ENCODE peak calls at places on chromosome 15, in eight cellular contexts. V, P, Z, L, A, G, B and I are unnamed samples.

GRCh38 chr15:62326460-62327011 is 161.5 kb upstream of the C2CD4B start:
- DNase-seq in Z (no peak), G (no peak), P (no peak), L (no peak), V (no peak), A (no peak), B (no peak), I (no peak)

GRCh38 chr15:99406120-99406519 is 154.8 kb downstream of the LRRC28 start:
- DNase-seq in Z (no peak), G (no peak), B (peak), P (no peak), V (no peak), L (no peak), A (no peak), I (no peak)

GRCh38 chr15:32704343-32705076 is 13.3 kb upstream of the GREM1 start:
- DNase-seq in A (no peak), Z (no peak), V (no peak), G (peak), P (no peak), L (peak), B (no peak), I (no peak)

GRCh38 chr15:75171408-75171807 is 30.3 kb upstream of the C15orf39 start:
- DNase-seq in P (no peak), Z (no peak), G (peak), V (no peak), B (peak), A (no peak), L (peak), I (no peak)

GRCh38 chr15:41629883-41630282 is 30.3 kb upstream of the MGA start:
- DNase-seq in G (no peak), V (no peak), P (peak), Z (no peak), B (no peak), A (no peak), L (no peak), I (no peak)

GRCh38 chr15:92637621-92638020 is 18.0 kb downstream of the FAM174B start:
- DNase-seq in G (no peak), B (peak), A (no peak), Z (no peak), P (no peak), V (no peak), L (no peak), I (no peak)

GRCh38 chr15:64773606-64774555 is 1.5 kb downstream of the RBPMS2 start:
- DNase-seq in A (no peak), G (no peak), P (no peak), B (no peak), L (no peak), V (peak), Z (no peak), I (no peak)

GRCh38 chr15:36645106-36645505 is 65.7 kb downstream of the CDIN1 start:
- DNase-seq in Z (no peak), G (peak), L (no peak), A (no peak), B (no peak), P (no peak), V (no peak), I (no peak)

GRCh38 chr15:93035953-93036810 is 52.8 kb downstream of the RGMA start:
- DNase-seq in B (peak), G (peak), P (peak), Z (no peak), L (no peak), A (no peak), V (peak), I (peak)

GRCh38 chr15:73200339-73200738 is 148.1 kb downstream of the NEO1 start:
- DNase-seq in P (no peak), L (no peak), A (no peak), Z (no peak), G (no peak), V (no peak), B (no peak), I (no peak)

GRCh38 chr15:66154581-66154980 is 99.0 kb downstream of the MEGF11 start:
- DNase-seq in P (no peak), V (no peak), G (no peak), Z (no peak), L (no peak), B (no peak), A (no peak), I (no peak)

GRCh38 chr15:36356511-36356910 is 222.9 kb upstream of the CDIN1 start:
- DNase-seq in A (no peak), V (no peak), G (peak), P (no peak), L (no peak), B (no peak), Z (no peak), I (no peak)

GRCh38 chr15:50418041-50418583 is 6.1 kb upstream of the USP8 start:
- DNase-seq in L (no peak), V (no peak), Z (no peak), A (no peak), B (no peak), P (no peak), G (no peak), I (no peak)

GRCh38 chr15:78418239-78418638 is 19.8 kb upstream of the IREB2 start:
- DNase-seq in A (no peak), V (no peak), G (no peak), Z (no peak), L (no peak), P (no peak), B (peak), I (no peak)

GRCh38 chr15:74783072-74783807 is 1.4 kb downstream of the CSK start:
- DNase-seq in Z (no peak), V (no peak), L (no peak), B (no peak), G (no peak), P (no peak), A (no peak), I (no peak)

GRCh38 chr15:28094732-28095521 is 4.2 kb downstream of the OCA2 start:
- DNase-seq in P (peak), Z (no peak), L (no peak), V (peak), B (peak), G (no peak), A (no peak), I (no peak)

GRCh38 chr15:66578286-66578875 is 12.6 kb upstream of the LCTL start:
- DNase-seq in L (peak), Z (no peak), P (no peak), A (no peak), G (peak), V (no peak), B (no peak), I (peak)

GRCh38 chr15:65981837-65982696 is 112.8 kb downstream of the RAB11A start:
- DNase-seq in L (no peak), B (peak), P (peak), V (peak), A (peak), Z (no peak), G (no peak), I (peak)

GRCh38 chr15:84992157-84992940 is 10.7 kb downstream of the PDE8A start:
- DNase-seq in G (peak), A (no peak), P (no peak), B (no peak), L (no peak), Z (no peak), V (no peak), I (no peak)

GRCh38 chr15:73727330-73728018 is 25.7 kb downstream of the INSYN1 start:
- DNase-seq in A (no peak), P (no peak), L (no peak), B (no peak), G (peak), V (peak), Z (no peak), I (no peak)

GRCh38 chr15:92663250-92663951 is 7.8 kb upstream of the FAM174B start:
- DNase-seq in B (no peak), P (no peak), Z (no peak), G (no peak), V (no peak), A (no peak), L (no peak), I (no peak)

GRCh38 chr15:43518073-43518761 is 809 bp downstream of the MAP1A start:
- DNase-seq in Z (no peak), B (peak), P (peak), A (no peak), V (peak), G (peak), L (no peak), I (peak)

GRCh38 chr15:63764124-63764827 is 69.5 kb downstream of the HERC1 start:
- DNase-seq in A (no peak), L (no peak), B (no peak), V (no peak), G (no peak), P (peak), Z (no peak), I (no peak)

GRCh38 chr15:75785771-75786563 is 57.3 kb upstream of the UBE2Q2 start:
- DNase-seq in G (no peak), P (peak), B (no peak), A (no peak), V (peak), L (no peak), Z (no peak), I (no peak)

DNA sequence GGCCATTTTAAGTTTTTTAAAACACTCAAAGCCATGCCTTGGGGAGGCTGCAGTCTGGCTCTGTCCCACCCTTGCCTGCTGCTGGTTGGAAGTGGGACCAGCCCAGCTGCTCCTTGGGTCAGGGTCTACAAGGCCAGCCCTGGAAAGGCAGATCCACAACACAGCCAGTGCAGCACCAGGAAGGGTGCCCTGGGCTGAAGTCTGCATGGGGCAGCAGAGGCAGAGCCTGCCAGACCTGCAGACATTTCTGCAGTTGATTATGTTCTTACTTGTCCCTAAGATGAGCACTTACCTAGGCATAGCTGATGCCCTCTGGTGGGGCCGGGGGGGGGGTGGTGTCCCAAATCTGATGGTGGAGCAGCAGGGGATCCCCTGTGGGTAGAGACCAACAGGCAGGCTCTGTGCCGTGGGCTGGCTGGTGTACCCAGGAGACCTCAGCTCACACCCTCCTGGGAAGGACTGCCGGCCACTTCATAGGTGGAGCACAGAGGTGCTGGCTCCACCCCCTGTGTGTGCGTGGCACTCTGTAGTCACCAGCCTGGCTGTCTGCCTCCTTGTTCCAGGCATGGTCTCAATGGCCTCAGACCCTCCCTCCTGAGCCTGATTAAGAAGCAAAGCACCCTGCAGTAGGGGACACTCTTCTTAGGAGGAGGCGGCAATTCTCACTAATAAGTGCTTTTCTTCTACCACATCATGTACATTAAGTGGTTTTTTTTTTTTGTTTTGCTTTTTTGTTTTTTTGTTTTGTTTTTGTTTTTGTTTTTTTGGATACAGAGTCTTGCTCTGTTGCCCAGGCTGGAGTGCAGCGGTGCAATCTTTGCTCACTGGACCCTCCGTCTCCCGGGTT is 97.4 kb upstream of the KLF13 start:
- DNase-seq in P (peak), G (no peak), Z (no peak), B (no peak), A (no peak), V (peak), L (no peak), I (no peak)
- H3K4me3 ChIP-seq in P (no peak), G (no peak), Z (peak), B (no peak), A (no peak), V (no peak), L (no peak), I (no peak)

GRCh38 chr15:88894348-88894818 is 961 bp downstream of the HAPLN3 start:
- DNase-seq in A (peak), L (no peak), Z (no peak), B (peak), P (peak), V (peak), G (no peak), I (peak)
- H3K4me3 ChIP-seq in A (peak), L (no peak), Z (peak), B (no peak), P (peak), V (peak), G (peak), I (no peak)

DNA sequence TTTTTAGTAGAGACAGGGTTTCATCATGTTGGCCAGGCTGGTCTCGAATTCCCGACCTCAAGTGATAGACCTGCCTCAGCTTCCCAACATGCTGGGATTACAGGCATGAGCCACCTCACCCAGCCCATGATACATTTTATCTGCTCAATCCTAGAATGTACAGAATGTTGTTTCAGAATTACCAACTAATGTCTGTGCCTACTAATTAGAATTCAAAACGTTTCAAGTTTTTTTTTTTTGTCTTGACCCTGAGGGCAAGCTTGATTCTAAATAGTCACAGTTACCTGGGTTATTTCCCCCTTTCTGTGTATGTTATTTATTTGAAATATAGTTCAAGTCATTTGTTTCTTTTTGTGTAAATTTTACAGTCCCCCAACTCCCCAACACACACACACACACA is 5.3 kb upstream of the KIF23 start:
- DNase-seq in A (no peak), V (no peak), Z (no peak), B (no peak), G (no peak), P (no peak), L (no peak), I (no peak)
- H3K4me3 ChIP-seq in A (no peak), V (no peak), Z (no peak), B (no peak), G (no peak), P (no peak), L (no peak), I (no peak)

DNA sequence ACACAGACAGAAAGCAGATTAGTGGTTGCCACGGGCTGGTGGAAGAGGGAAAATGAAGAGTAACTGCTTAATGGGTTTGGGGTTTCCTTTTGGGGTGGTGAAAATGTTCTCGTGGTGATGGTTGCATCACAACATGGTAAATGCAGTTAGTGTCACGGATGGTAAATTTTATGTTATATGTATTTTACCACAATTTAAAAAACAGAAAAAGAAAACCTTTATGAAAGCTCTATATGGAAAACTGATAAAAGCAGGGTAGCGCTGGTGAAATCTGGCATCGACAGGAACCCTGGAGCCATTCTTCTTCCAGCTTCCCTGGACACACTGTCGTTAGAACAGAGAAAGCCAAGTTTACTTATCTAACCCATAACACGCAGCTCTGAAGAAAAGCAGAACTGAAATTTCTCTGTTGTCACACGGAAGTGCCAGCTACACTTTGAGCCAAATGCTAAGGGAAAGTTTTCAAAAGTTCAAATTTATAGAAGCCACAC is 287.7 kb upstream of the NR2F2 start:
- DNase-seq in A (no peak), V (no peak), Z (no peak), L (no peak), P (no peak), G (peak), B (no peak), I (no peak)
- H3K4me3 ChIP-seq in A (no peak), V (no peak), Z (no peak), L (no peak), P (no peak), G (no peak), B (no peak), I (no peak)

GRCh38 chr15:95304874-95305271 is 1025.6 kb upstream of the NR2F2 start:
- DNase-seq in V (no peak), G (peak), Z (no peak), L (no peak), A (no peak), B (no peak), P (no peak), I (no peak)
- H3K4me3 ChIP-seq in V (no peak), G (no peak), Z (peak), L (no peak), A (no peak), B (no peak), P (no peak), I (no peak)

GRCh38 chr15:90955911-90956310 is 1.2 kb downstream of the RCCD1 start:
- DNase-seq in G (no peak), Z (no peak), P (peak), L (no peak), A (no peak), B (no peak), V (no peak), I (no peak)
- H3K4me3 ChIP-seq in G (no peak), Z (peak), P (peak), L (peak), A (peak), B (no peak), V (no peak), I (peak)

GRCh38 chr15:54808321-54808720 is 388.4 kb downstream of the RSL24D1 start:
- DNase-seq in G (no peak), A (no peak), L (no peak), V (no peak), Z (no peak), B (no peak), P (no peak), I (no peak)

GRCh38 chr15:54803139-54803808 is 393.5 kb downstream of the RSL24D1 start:
- DNase-seq in Z (no peak), L (no peak), P (no peak), G (no peak), V (no peak), B (no peak), A (no peak), I (no peak)

GRCh38 chr15:54803987-54804386 is 392.8 kb downstream of the RSL24D1 start:
- DNase-seq in L (no peak), P (no peak), Z (no peak), G (no peak), V (no peak), B (no peak), A (no peak), I (no peak)
- H3K4me3 ChIP-seq in L (no peak), P (no peak), Z (no peak), G (no peak), V (no peak), B (no peak), A (no peak), I (no peak)

GRCh38 chr15:34973512-34973911 is 4.0 kb upstream of the AQR start:
- DNase-seq in G (no peak), A (no peak), B (no peak), Z (no peak), P (no peak), V (peak), L (no peak), I (no peak)

GRCh38 chr15:34964277-34964676 is 5.3 kb downstream of the AQR start:
- DNase-seq in B (no peak), A (no peak), P (no peak), G (no peak), L (no peak), Z (no peak), V (no peak), I (no peak)

GRCh38 chr15:34969340-34970097 is at the start of gene AQR:
- DNase-seq in B (peak), A (peak), P (peak), G (peak), Z (peak), L (peak), V (peak), I (peak)
- H3K4me3 ChIP-seq in B (peak), A (peak), P (peak), G (peak), Z (peak), L (peak), V (peak), I (peak)